ENCODE peak calls at places on chromosomes 4 and X, in four cellular contexts. B is SJSA1, Y is Panc1, Q is A673. W is an unnamed sample. For H3K4me1, the result is how much of the 10 kb centered on the place peaks cover.

GRCh38 chr4:102759835-102760644 is 728 bp downstream of the MANBA start:
- DNase-seq in Y (no peak), Q (peak), B (no peak), W (peak)

GRCh38 chr4:62402088-62402806 is 1202.1 kb downstream of the ADGRL3 start:
- DNase-seq in B (no peak), Y (no peak), Q (no peak), W (no peak)

GRCh38 chrX:132023896-132024386 is 839 bp downstream of the STK26 start:
- DNase-seq in B (no peak), Y (no peak), Q (peak), W (no peak)

GRCh38 chr4:23902203-23902602 is 12.4 kb upstream of the PPARGC1A start:
- DNase-seq in B (no peak), Q (no peak), Y (no peak), W (no peak)

GRCh38 chrX:71292669-71293379 is 8.7 kb upstream of the ITGB1BP2 start:
- DNase-seq in Q (no peak), B (peak), Y (no peak), W (peak)

GRCh38 chr4:25308266-25308665 is 4.3 kb upstream of the ZCCHC4 start:
- DNase-seq in Y (no peak), B (no peak), Q (no peak), W (no peak)

GRCh38 chr4:62487016-62487415 is 1286.9 kb downstream of the ADGRL3 start:
- DNase-seq in B (no peak), Y (no peak), Q (no peak), W (no peak)

GRCh38 chr4:655735-656151 is 18.3 kb downstream of the ATP5ME start:
- DNase-seq in Q (no peak), B (no peak), Y (no peak), W (no peak)

GRCh38 chr4:112563431-112564200 is 47.6 kb upstream of the NEUROG2 start:
- DNase-seq in B (no peak), Q (no peak), Y (no peak), W (no peak)

GRCh38 chr4:149306537-149306936 is 509.1 kb downstream of the IQCM start:
- DNase-seq in Y (no peak), B (no peak), Q (no peak), W (no peak)

GRCh38 chrX:1546601-1547275 is 9.8 kb upstream of the P2RY8 start:
- DNase-seq in Q (no peak), Y (no peak), B (no peak), W (no peak)

GRCh38 chr4:156778093-156778492 is 193.5 kb downstream of the PDGFC start:
- DNase-seq in Y (no peak), B (no peak), Q (no peak), W (peak)

GRCh38 chr4:183447646-183448045 is 3.2 kb downstream of the CDKN2AIP start:
- DNase-seq in Y (no peak), B (no peak), Q (no peak), W (no peak)

GRCh38 chr4:183444149-183444952 is at the start of gene CDKN2AIP:
- DNase-seq in Q (peak), Y (no peak), B (peak), W (peak)

GRCh38 chr4:183448436-183448835 is 4.0 kb downstream of the CDKN2AIP start:
- DNase-seq in Y (no peak), B (no peak), Q (no peak), W (no peak)

GRCh38 chr4:183443609-183444148 is 757 bp upstream of the CDKN2AIP start:
- DNase-seq in Y (no peak), B (no peak), Q (peak), W (peak)

GRCh38 chr4:183444953-183445543 is 612 bp downstream of the CDKN2AIP start:
- DNase-seq in B (no peak), Y (no peak), Q (peak), W (no peak)
- H3K4me1 ChIP-seq in B (under half), Y (under half), Q (under half), W (under half)

DNA sequence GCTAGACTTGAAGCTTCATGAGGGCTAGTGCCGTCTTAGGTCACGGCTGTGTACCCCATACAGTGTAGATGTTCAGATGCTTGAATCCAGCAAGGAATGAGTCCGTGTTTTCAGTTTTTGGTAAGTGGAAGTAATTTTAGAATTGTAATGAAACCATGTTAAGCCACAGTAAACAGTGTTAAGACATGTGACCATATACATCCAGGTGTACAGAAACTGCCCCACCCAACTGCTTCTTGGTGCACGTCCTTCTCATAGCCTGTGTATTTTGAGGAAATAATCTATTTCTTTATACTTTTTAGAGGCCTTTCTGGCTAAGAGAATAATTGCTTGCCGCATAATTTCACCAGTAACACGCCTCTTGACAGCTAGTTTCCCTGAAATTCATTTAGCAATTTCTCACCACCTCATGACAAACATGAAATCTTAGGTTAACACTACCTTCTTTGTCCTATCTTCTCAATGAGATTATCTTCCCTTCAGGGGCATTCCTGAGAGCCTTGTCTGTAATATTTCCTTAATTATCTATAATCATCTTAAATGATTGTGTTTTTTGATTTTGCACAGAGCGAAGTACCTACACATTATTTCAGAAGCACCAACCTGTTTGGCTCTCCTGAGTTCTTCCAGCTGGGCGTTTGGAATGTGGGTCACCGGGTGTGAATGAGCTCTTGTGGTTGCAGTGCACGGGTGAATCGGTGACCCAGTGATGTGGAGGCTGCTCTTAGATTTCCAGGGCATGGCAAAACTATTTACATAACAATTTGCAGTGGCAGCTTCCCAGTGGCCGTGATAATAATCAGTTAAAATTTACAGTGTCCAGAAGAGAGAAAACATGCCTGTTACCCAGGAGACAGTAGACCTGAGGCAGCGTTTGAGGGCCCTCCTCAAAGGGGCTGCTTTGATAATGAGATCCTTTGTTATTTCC is 50.2 kb upstream of the TADA2B start:
- DNase-seq in B (no peak), Y (no peak), Q (no peak), W (peak)
- H3K4me1 ChIP-seq in B (under half), Y (under half), Q (under half), W (under half)

GRCh38 chr4:41060352-41061318 is 153.7 kb downstream of the APBB2 start:
- DNase-seq in Q (no peak), B (no peak), Y (no peak), W (no peak)
- H3K4me1 ChIP-seq in Q (under half), B (under half), Y (under half), W (under half)

GRCh38 chrX:68698955-68699354 is 51.5 kb downstream of the STARD8 start:
- DNase-seq in Y (no peak), Q (no peak), B (no peak), W (no peak)
- H3K4me1 ChIP-seq in Y (under half), Q (under half), B (under half), W (under half)

DNA sequence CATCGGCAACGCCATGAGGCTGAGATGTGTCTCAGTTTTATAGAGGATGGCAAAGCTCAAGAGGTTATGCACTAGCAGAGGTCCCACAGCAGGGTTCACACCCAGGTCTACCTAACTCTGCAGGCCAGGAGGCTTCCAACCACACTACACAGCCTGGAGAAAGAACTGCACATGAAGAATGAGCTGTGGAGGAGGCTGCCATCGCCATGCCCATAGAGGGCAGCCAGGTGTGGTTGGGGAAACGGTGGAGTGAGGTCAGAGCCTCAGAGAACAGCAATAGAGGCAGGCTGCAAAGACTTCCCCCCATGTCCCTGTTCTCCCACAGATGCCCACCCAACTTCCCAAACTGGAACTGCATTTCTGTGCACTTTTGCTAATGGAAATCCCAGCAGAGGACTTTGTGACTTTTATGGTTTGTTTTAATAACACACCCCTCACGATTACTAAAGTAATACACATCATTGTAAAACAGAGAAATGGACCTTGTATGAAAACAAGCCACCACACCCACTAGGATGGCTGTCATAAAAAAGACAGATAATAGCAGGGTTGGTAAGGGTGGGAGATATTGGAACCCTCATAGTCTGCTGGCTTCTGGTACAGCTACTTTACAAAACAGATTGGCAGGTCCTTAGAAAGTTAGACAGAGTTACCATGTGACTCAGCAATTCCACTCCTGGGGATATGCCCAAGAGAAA is 58.9 kb upstream of the PROM1 start:
- DNase-seq in Q (no peak), Y (no peak), B (no peak), W (no peak)
- H3K4me1 ChIP-seq in Q (under half), Y (under half), B (under half), W (under half)

DNA sequence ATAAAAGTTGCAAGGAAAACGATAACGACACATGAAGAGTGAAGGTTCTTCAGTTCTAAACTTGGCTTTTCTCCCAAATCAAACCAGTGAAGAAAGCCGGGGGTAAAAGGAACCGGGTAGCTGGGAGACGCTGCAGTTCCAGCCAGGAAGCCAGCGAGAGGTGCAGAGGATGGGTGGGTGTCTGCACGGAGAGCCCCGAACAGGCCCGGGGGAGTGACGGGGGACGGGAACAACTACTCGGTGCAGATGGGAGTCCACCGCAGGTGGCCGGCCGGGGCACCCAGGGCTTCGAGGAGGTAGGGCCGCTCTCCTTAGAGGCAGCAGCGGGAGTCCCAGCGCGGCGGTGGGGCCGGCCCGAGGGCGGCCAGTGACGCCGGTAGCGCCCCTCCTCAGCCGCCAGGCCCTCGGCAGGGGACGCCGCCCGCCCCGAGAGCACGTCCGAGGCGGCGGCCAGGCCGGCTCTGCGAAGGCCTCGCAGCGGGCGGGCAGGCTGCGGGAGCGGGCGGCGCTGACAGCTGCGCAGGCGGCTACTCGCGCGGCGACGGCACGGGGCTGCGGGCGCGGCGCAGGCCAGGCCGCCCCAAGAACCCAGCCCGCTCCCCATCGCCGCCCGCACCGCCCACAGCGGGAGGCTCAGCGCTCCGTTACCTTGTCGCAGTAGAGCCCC is 468 bp downstream of the FBXL5 start:
- DNase-seq in Y (no peak), B (peak), Q (peak), W (peak)
- H3K4me1 ChIP-seq in Y (under half), B (under half), Q (under half), W (under half)

GRCh38 chrX:107726809-107727534 is 48.6 kb downstream of the TSC22D3 start:
- DNase-seq in Y (no peak), B (no peak), Q (no peak), W (no peak)

GRCh38 chrX:107730298-107730655 is 45.3 kb downstream of the TSC22D3 start:
- DNase-seq in B (no peak), Q (no peak), Y (no peak), W (no peak)

GRCh38 chrX:107725761-107726555 is 49.6 kb downstream of the TSC22D3 start:
- DNase-seq in Q (no peak), Y (no peak), B (no peak), W (no peak)

GRCh38 chrX:107729558-107730297 is 45.9 kb downstream of the TSC22D3 start:
- DNase-seq in Q (no peak), Y (no peak), B (no peak), W (no peak)

DNA sequence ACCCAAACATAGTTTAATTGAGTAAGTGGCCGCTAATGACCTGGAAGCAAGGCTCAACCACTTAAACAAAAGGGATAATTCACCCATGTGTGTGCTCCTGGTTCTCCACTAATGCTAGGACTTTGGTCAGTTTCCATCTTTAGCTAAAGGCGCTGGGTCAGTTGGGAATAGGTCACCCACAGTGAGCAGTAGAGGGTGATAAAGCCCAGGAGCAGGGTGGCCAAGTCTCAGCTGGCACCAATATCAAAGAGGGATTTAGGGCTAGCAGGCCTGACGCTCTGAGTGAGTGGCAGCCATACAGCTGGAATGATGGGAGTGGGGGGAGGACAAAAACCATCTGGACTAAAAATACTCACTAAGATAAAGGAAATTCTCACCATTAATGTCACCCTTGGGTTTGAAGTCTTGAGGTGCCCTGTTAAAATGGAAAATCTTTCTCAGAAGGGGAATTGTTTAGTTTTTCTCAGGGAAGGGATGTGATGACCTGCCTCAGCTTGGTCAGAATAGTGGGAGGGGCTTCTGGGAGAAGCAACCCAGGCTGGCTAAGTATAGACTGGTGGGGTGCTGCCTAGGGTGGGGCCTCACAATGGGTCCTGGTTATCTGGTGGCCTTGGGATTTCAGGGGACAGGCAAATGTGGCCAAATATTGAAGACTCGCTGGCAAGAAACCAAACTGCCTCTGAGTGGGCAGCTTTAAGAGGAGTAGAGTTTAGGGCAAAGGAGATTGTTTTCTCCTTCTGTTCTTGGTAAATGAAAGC is 47.1 kb downstream of the TSC22D3 start:
- DNase-seq in Y (no peak), B (no peak), Q (no peak), W (no peak)
- H3K4me1 ChIP-seq in Y (under half), B (under half), Q (under half), W (under half)

GRCh38 chr4:184747034-184747830 is 13.3 kb upstream of the CENPU start:
- DNase-seq in Y (no peak), B (no peak), Q (no peak), W (no peak)

GRCh38 chr4:184748251-184748652 is 14.4 kb upstream of the CENPU start:
- DNase-seq in Y (no peak), B (no peak), Q (no peak), W (no peak)

GRCh38 chr4:184751585-184751956 is 17.7 kb upstream of the CENPU start:
- DNase-seq in Q (no peak), B (no peak), Y (no peak), W (no peak)

GRCh38 chr4:184752496-184753275 is 18.8 kb upstream of the CENPU start:
- DNase-seq in Q (no peak), B (no peak), Y (no peak), W (no peak)

DNA sequence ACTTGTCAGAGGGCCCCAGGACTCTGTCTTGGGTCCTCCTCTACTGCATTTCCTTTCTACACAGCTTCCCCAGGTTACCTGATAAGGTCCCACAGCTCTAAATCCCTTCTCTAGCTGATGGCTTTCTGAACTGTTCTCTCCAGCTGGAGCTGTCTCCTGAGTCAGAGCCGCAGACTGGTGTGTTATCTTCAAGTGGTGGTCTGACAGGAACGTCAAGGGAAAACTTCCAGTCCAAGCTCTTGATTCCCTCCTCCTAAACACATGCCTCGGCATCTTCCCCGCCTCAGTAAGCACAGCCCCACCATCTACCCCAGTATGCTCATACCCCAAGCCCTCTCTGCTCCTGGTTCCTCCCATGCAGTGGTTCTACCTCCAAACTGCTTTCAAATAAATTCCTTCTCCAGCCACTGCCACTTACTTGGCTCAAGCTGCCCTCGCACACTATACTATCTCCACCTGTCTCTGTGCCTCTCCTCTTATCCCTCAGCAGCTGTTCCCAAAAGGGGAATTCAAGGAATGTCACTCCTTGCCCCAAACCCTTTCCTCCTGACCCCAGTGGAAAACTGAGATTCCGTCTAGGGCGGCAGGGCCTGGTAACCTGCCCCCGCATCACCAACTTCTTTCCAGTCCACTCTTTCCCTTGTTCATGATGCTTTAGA is 17.2 kb upstream of the CENPU start:
- DNase-seq in Y (no peak), Q (no peak), B (no peak), W (peak)
- H3K4me1 ChIP-seq in Y (under half), Q (under half), B (under half), W (under half)

DNA sequence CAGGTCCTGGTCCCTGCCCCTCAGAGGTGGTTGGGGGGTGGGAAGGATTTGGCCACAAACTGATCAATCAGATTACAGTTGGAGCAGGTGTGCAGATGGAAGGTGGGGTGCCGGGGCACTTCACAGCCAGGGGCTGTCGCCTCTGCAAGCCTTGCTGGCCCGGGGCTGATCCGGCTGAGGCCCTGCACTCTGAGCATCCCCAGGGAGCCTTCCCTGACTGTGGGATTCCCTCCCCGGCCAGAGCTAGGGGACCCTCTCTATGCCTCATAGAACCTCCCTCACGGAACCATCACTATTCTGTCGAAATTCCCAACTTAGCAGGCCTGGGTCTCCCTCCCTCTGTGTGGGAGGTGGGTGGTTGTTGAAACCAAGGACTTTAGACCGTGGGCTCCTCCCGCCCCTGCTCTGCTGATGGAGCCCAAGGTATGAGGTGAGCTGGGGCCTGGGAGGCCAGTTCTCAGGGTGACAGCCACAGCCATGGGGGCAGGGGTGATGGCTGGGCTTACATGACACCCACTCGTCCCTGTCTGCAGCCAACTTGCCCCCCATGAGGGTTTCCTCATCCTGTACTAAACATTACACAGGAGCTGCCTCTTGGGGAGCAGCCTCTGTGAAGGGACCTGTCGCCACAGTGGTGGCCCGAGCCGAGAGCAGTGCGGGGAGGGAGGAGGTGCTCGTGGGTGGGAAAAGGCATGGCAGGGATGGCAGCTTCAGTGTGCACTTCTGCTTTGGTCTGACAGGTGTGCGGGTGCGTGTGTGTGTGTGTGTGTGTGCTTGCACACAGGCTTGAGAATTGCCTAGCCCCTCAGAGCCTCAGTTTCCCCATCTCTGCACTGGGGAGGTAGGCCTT is 3.7 kb downstream of the SH3TC1 start:
- DNase-seq in B (no peak), Y (no peak), Q (no peak), W (no peak)
- H3K4me1 ChIP-seq in B (under half), Y (under half), Q (under half), W (under half)

W was measured in astrocyte.